ENCODE peak calls at places on chromosome 21, in five cellular contexts. I, K, A, J and V are unnamed samples.

GRCh38 chr21:34276711-34277425 is 86.9 kb upstream of the KCNE2 start:
- DNase-seq in I (no peak), K (no peak), A (no peak), J (no peak), V (peak)

GRCh38 chr21:27564684-27565280 is 597.9 kb upstream of the ADAMTS5 start:
- DNase-seq in I (no peak), K (no peak), A (peak), J (no peak), V (no peak)

GRCh38 chr21:27225142-27225541 is 258.3 kb upstream of the ADAMTS5 start:
- DNase-seq in I (no peak), K (no peak), A (no peak), J (no peak), V (no peak)

GRCh38 chr21:26851109-26851944 is 6.1 kb upstream of the ADAMTS1 start:
- DNase-seq in I (no peak), K (no peak), A (no peak), J (no peak), V (no peak)

GRCh38 chr21:46509760-46510159 is 51.1 kb downstream of the DIP2A start:
- DNase-seq in I (peak), K (peak), A (no peak), J (no peak), V (no peak)

GRCh38 chr21:46000731-46001641 is 19.4 kb downstream of the COL6A1 start:
- DNase-seq in I (no peak), K (no peak), A (peak), J (peak), V (no peak)

GRCh38 chr21:34882719-34883131 is 166.4 kb downstream of the RUNX1 start:
- DNase-seq in I (no peak), K (no peak), A (no peak), J (no peak), V (no peak)

GRCh38 chr21:14263879-14264278 is 47.9 kb downstream of the RBM11 start:
- DNase-seq in I (no peak), K (no peak), A (peak), J (no peak), V (no peak)

GRCh38 chr21:18060402-18060801 is 184.2 kb upstream of the CHODL start:
- DNase-seq in I (no peak), K (no peak), A (no peak), J (no peak), V (no peak)

GRCh38 chr21:42447732-42448131 is 44.0 kb downstream of the UBASH3A start:
- DNase-seq in I (no peak), K (no peak), A (no peak), J (no peak), V (no peak)

GRCh38 chr21:42580793-42581201 is 67.1 kb downstream of the SLC37A1 start:
- DNase-seq in I (no peak), K (no peak), A (no peak), J (no peak), V (no peak)

GRCh38 chr21:37574751-37575150 is 208.2 kb downstream of the DYRK1A start:
- DNase-seq in I (no peak), K (no peak), A (no peak), J (no peak), V (no peak)

GRCh38 chr21:35716886-35717285 is 343.4 kb downstream of the SETD4 start:
- DNase-seq in I (no peak), K (no peak), A (no peak), J (no peak), V (no peak)

GRCh38 chr21:22346576-22346975 is 1348.4 kb downstream of the NCAM2 start:
- DNase-seq in I (no peak), K (no peak), A (no peak), J (no peak), V (no peak)
- TF ChIP-seq KDM1A in I (no peak), K (no peak), A (no peak), J (no peak), V (no peak)

GRCh38 chr21:38813554-38813953 is 7.8 kb downstream of the ETS2 start:
- DNase-seq in I (no peak), K (no peak), A (no peak), J (no peak), V (no peak)
- TF ChIP-seq KDM1A in I (no peak), K (no peak), A (no peak), J (no peak), V (no peak)

GRCh38 chr21:25701529-25701928 is 33.2 kb downstream of the ATP5PF start:
- DNase-seq in I (no peak), K (no peak), A (no peak), J (no peak), V (no peak)

GRCh38 chr21:25700741-25701140 is 34.0 kb downstream of the ATP5PF start:
- DNase-seq in I (no peak), K (no peak), A (no peak), J (no peak), V (no peak)
- TF ChIP-seq KDM1A in I (no peak), K (no peak), A (no peak), J (no peak), V (no peak)

GRCh38 chr21:39319251-39319756 is 5.9 kb upstream of the BRWD1 start:
- DNase-seq in I (no peak), K (no peak), A (no peak), J (no peak), V (no peak)

GRCh38 chr21:39319814-39320332 is 6.4 kb upstream of the BRWD1 start:
- DNase-seq in I (no peak), K (no peak), A (peak), J (no peak), V (no peak)

GRCh38 chr21:39317134-39318090 is 4.0 kb upstream of the BRWD1 start:
- DNase-seq in I (no peak), K (no peak), A (peak), J (no peak), V (no peak)

GRCh38 chr21:39318091-39318959 is 4.9 kb upstream of the BRWD1 start:
- DNase-seq in I (no peak), K (no peak), A (no peak), J (no peak), V (no peak)

GRCh38 chr21:39321424-39321823 is 8.0 kb upstream of the BRWD1 start:
- DNase-seq in I (no peak), K (no peak), A (no peak), J (no peak), V (no peak)
- TF ChIP-seq KDM1A in I (no peak), K (no peak), A (no peak), J (no peak), V (no peak)

GRCh38 chr21:16532841-16533240 is 803.1 kb downstream of the USP25 start:
- DNase-seq in I (no peak), K (no peak), A (no peak), J (no peak), V (no peak)
- TF ChIP-seq KDM1A in I (no peak), K (no peak), A (no peak), J (no peak), V (no peak)

DNA sequence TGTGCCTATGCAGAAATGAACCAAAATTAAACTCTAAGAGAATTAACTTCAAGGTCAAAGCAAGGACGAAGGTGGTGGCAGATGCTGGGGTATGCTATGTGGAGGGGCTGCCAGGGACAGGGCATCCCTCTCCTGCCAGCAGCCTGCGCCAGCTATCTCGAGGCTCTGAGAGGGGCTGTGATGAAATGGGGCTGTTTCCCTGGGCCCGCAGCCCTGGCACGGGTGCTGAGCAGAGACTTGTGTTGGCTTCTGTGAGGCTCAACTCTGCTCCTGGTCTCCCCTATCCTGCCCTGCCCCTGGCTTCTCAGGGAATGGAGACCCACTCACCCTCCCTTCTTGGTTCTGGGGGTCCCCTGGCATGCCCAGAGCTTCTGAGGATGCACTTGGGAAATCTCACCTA is 41.9 kb upstream of the TIAM1 start:
- DNase-seq in I (no peak), K (no peak), A (no peak), J (no peak), V (no peak)
- TF ChIP-seq KDM1A in I (no peak), K (no peak), A (no peak), J (no peak), V (no peak)